ENCODE peak calls at places on chromosomes 4 and X, in five cellular contexts. N, G, O, C and Y are unnamed samples.

GRCh38 chr4:13367244-13367643 is 116.9 kb downstream of the RAB28 start:
- DNase-seq in N (no peak), G (no peak), C (no peak), O (no peak), Y (no peak)

GRCh38 chrX:19446397-19446796 is 68.9 kb downstream of the MAP3K15 start:
- DNase-seq in G (no peak), O (no peak), C (no peak), N (no peak), Y (no peak)

GRCh38 chrX:24412637-24413363 is 52.3 kb upstream of the PDK3 start:
- DNase-seq in G (no peak), O (no peak), N (no peak), C (no peak), Y (no peak)

GRCh38 chr4:173494013-173494970 is 35.7 kb downstream of the HAND2 start:
- DNase-seq in G (peak), C (peak), N (peak), O (no peak), Y (peak)

GRCh38 chr4:3879681-3880594 is 113.8 kb downstream of the ADRA2C start:
- DNase-seq in C (peak), N (peak), G (no peak), O (no peak), Y (no peak)

GRCh38 chr4:122104184-122104583 is 47.9 kb upstream of the BLTP1 start:
- DNase-seq in C (no peak), O (no peak), N (no peak), G (no peak), Y (no peak)

GRCh38 chrX:14528629-14529287 is 578 bp upstream of the GLRA2 start:
- DNase-seq in N (peak), G (peak), C (peak), O (peak), Y (peak)

GRCh38 chrX:101071585-101071984 is 7.1 kb upstream of the TMEM35A start:
- DNase-seq in C (no peak), N (no peak), G (no peak), O (no peak), Y (no peak)

GRCh38 chrX:119008122-119008744 is 33.8 kb downstream of the LONRF3 start:
- DNase-seq in O (peak), C (no peak), G (no peak), N (no peak), Y (peak)

GRCh38 chrX:123432362-123433150 is 248.5 kb downstream of the GRIA3 start:
- DNase-seq in N (no peak), G (no peak), O (no peak), C (no peak), Y (peak)

GRCh38 chr4:1378559-1379231 is 27.5 kb downstream of the NKX1-1 start:
- DNase-seq in G (no peak), N (peak), C (no peak), O (no peak), Y (no peak)

GRCh38 chrX:4373777-4374176 is 660.3 kb upstream of the PRKX start:
- DNase-seq in O (peak), N (no peak), G (no peak), C (no peak), Y (no peak)

GRCh38 chr4:23717528-23718248 is 172.2 kb downstream of the PPARGC1A start:
- DNase-seq in N (no peak), O (peak), C (no peak), G (no peak), Y (peak)

GRCh38 chr4:178196751-178197150 is 754.5 kb upstream of the AGA start:
- DNase-seq in N (no peak), C (no peak), O (no peak), G (no peak), Y (no peak)

GRCh38 chrX:19931146-19931545 is 43.7 kb upstream of the SH3KBP1 start:
- DNase-seq in C (no peak), G (no peak), N (no peak), O (no peak), Y (peak)

GRCh38 chr4:156291317-156291716 is 337.7 kb upstream of the CTSO start:
- DNase-seq in C (no peak), N (no peak), O (no peak), G (no peak), Y (no peak)

GRCh38 chr4:8846864-8847263 is 24.8 kb downstream of the HMX1 start:
- DNase-seq in N (peak), G (no peak), O (no peak), C (no peak), Y (no peak)

GRCh38 chr4:119041951-119042560 is 93.6 kb upstream of the MYOZ2 start:
- DNase-seq in N (no peak), O (peak), G (peak), C (no peak), Y (peak)

GRCh38 chrX:30659421-30659820 is 6.2 kb downstream of the GK start:
- DNase-seq in O (no peak), N (no peak), G (no peak), C (no peak), Y (peak)

GRCh38 chr4:48223633-48224295 is 45.9 kb downstream of the TEC start:
- DNase-seq in G (no peak), C (no peak), O (no peak), N (no peak), Y (no peak)